ENCODE peak calls at places on chromosomes 1 and 21, in seven cellular contexts. Z, S, X, A, Q, I and D are unnamed samples.

GRCh38 chr1:73674945-73675561 is 522.9 kb downstream of the LRRIQ3 start:
- DNase-seq in A (peak; percentile 19), Z (no peak), Q (no peak), I (no peak), X (peak; percentile 25), S (peak; percentile 18), D (no peak)

GRCh38 chr1:53280486-53280885 is 42.2 kb upstream of the MAGOH start:
- DNase-seq in X (no peak), Z (no peak), Q (no peak), S (no peak), I (no peak), A (no peak), D (no peak)

GRCh38 chr1:73627723-73628122 is 570.3 kb downstream of the LRRIQ3 start:
- DNase-seq in A (peak; percentile 1), X (peak; percentile 22), Q (no peak), Z (no peak), S (no peak), I (no peak), D (no peak)

GRCh38 chr1:161091796-161092507 is 2.6 kb upstream of the NECTIN4 start:
- DNase-seq in Q (no peak), X (no peak), S (peak; percentile 96), Z (no peak), A (no peak), I (no peak), D (no peak)

GRCh38 chr1:47890779-47891178 is 106.4 kb downstream of the TRABD2B start:
- DNase-seq in S (no peak), X (no peak), Q (no peak), Z (no peak), A (no peak), I (no peak), D (no peak)

GRCh38 chr1:206591236-206591635 is 21.0 kb downstream of the EIF2D start:
- DNase-seq in Q (no peak), Z (no peak), S (no peak), I (no peak), X (no peak), A (no peak), D (no peak)

GRCh38 chr1:228830954-228831481 is 95.7 kb downstream of the RHOU start:
- DNase-seq in I (no peak), Q (no peak), Z (peak; percentile 65), S (peak; percentile 58), A (peak; percentile 74), X (no peak), D (no peak)

GRCh38 chr1:155186266-155186954 is 12.8 kb downstream of the TRIM46 start:
- DNase-seq in A (no peak), I (no peak), Z (no peak), S (no peak), Q (peak; percentile 52), X (no peak), D (no peak)

GRCh38 chr1:212557739-212558664 is 50.6 kb upstream of the ATF3 start:
- DNase-seq in Q (peak; percentile 77), S (peak; percentile 83), A (peak; percentile 29), X (peak; percentile 83), Z (peak; percentile 8), I (peak; percentile 21), D (peak; percentile 61)

GRCh38 chr1:162214202-162214601 is 144.7 kb downstream of the NOS1AP start:
- DNase-seq in Z (no peak), X (no peak), Q (no peak), A (no peak), S (no peak), I (no peak), D (no peak)

GRCh38 chr1:102239247-102239646 is 242.5 kb upstream of the OLFM3 start:
- DNase-seq in Z (no peak), I (no peak), Q (no peak), X (no peak), A (no peak), S (no peak), D (no peak)

GRCh38 chr1:56515898-56516538 is 63.3 kb downstream of the PLPP3 start:
- DNase-seq in S (peak; percentile 21), Z (no peak), I (no peak), Q (no peak), A (no peak), X (no peak), D (no peak)

GRCh38 chr1:115251340-115251748 is 86.7 kb downstream of the NGF start:
- DNase-seq in I (no peak), Q (no peak), X (no peak), Z (peak; percentile 82), S (no peak), A (peak; percentile 89), D (no peak)

GRCh38 chr1:116177861-116178260 is 66.7 kb downstream of the MAB21L3 start:
- DNase-seq in Z (no peak), X (no peak), S (no peak), A (no peak), Q (no peak), I (no peak), D (no peak)

GRCh38 chr1:117512728-117513321 is 93.0 kb upstream of the TENT5C start:
- DNase-seq in Z (peak; percentile 40), A (peak; percentile 42), X (no peak), Q (no peak), S (peak; percentile 68), I (peak; percentile 4), D (no peak)

GRCh38 chr1:181318022-181318857 is 165.1 kb upstream of the CACNA1E start:
- DNase-seq in I (peak; percentile 51), X (peak; percentile 51), A (no peak), Z (no peak), Q (peak; percentile 72), S (no peak), D (peak; percentile 41)

GRCh38 chr1:201213926-201214325 is 23.3 kb downstream of the IGFN1 start:
- DNase-seq in Q (no peak), X (no peak), I (no peak), Z (no peak), S (no peak), A (no peak), D (no peak)

GRCh38 chr1:37919277-37919676 is 27.6 kb downstream of the INPP5B start:
- DNase-seq in X (peak; percentile 68), Z (peak; percentile 41), I (no peak), S (peak; percentile 58), Q (no peak), A (peak; percentile 42), D (peak; percentile 45)

GRCh38 chr1:6033986-6034749 is 11.5 kb upstream of the KCNAB2 start:
- DNase-seq in S (peak; percentile 57), Z (peak; percentile 9), X (peak; percentile 66), I (no peak), Q (peak; percentile 95), A (peak; percentile 19), D (peak; percentile 87)

GRCh38 chr1:70134148-70134547 is 71.2 kb downstream of the LRRC40 start:
- DNase-seq in X (peak; percentile 39), A (peak; percentile 19), Q (no peak), Z (no peak), I (no peak), S (no peak), D (no peak)

GRCh38 chr1:244918422-244919319 is 54.3 kb upstream of the HNRNPU start:
- DNase-seq in X (peak; percentile 22), I (peak; percentile 21), Z (peak; percentile 12), Q (peak; percentile 59), S (peak; percentile 67), A (peak; percentile 36), D (no peak)

DNA sequence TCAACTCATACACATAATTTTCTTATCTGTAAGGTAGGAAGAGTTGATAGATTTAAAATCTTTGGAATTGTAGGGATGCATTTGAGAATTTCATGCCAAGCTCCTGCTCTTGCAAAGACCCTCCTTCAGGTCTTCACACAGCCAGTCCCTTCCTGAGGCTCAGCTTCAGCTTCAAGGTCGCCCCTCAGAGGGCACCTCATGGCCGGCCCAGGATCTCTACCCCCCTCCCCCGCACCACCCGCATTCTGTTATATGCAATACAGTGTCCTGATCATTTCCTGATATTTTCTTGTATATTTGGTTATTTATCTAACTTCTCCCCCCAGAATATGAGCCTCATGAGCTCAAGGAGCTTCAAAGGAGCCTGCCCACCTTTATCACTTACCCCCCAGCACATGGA is 47.0 kb upstream of the BACE2 start:
- DNase-seq in Q (no peak), X (no peak), A (no peak), I (no peak), S (no peak), Z (no peak), D (no peak)
- H4K8ac ChIP-seq in Q (no peak overlapping the region), X (no peak overlapping the region), A (no peak overlapping the region), I (no peak overlapping the region), S (no peak overlapping the region), Z (no peak overlapping the region), D (no peak overlapping the region)

GRCh38 chr1:33008051-33008914 is 28.4 kb downstream of the AK2 start:
- DNase-seq in A (peak; percentile 23), Q (no peak), I (no peak), Z (no peak), X (no peak), S (peak; percentile 95), D (no peak)
- H4K8ac ChIP-seq in A (no peak overlapping the region), Q (no peak overlapping the region), I (no peak overlapping the region), Z (no peak overlapping the region), X (no peak overlapping the region), S (peak overlapping the region; percentile 40), D (no peak overlapping the region)

DNA sequence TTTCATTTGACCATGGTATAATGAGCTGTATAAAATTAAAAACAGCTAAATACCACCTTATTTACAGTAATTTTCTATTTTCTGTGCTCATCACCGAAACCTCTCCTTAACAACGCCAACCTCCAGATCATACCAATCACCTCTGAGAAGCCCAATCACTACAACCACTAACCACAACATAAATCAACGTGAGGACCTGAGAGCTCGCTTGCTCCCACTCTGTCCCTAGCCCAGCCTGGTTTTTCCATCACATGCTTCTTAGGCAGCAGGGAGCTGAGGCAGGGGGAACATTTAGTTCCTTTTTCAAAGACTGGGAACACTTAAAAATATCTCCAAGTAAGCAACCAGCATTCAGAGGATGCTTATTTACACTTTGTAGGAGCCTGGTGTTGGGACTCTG is 56.2 kb upstream of the IRF2BP2 start:
- DNase-seq in X (no peak), S (peak; percentile 9), A (peak; percentile 55), I (no peak), Q (no peak), Z (no peak), D (no peak)
- H4K8ac ChIP-seq in X (no peak overlapping the region), S (no peak overlapping the region), A (no peak overlapping the region), I (no peak overlapping the region), Q (no peak overlapping the region), Z (no peak overlapping the region), D (no peak overlapping the region)

GRCh38 chr1:174999216-174999925 is 376 bp upstream of the CACYBP start:
- DNase-seq in X (peak; percentile 99), I (peak; percentile 98), Z (peak; percentile 99), A (peak; percentile 99), S (peak; percentile 100), Q (peak; percentile 92), D (peak; percentile 97)

GRCh38 chr1:174995121-174995520 is 4.6 kb upstream of the CACYBP start:
- DNase-seq in A (no peak), Q (no peak), Z (peak; percentile 16), I (no peak), S (no peak), X (no peak), D (no peak)

GRCh38 chr1:174996474-174996873 is 3.3 kb upstream of the CACYBP start:
- DNase-seq in Z (peak; percentile 49), X (no peak), S (peak; percentile 78), A (peak; percentile 30), I (no peak), Q (no peak), D (no peak)

GRCh38 chr1:174998569-174999215 is 1.1 kb upstream of the CACYBP start:
- DNase-seq in X (peak; percentile 75), Q (no peak), I (peak; percentile 59), Z (peak; percentile 36), S (peak; percentile 82), A (peak; percentile 64), D (peak; percentile 46)

DNA sequence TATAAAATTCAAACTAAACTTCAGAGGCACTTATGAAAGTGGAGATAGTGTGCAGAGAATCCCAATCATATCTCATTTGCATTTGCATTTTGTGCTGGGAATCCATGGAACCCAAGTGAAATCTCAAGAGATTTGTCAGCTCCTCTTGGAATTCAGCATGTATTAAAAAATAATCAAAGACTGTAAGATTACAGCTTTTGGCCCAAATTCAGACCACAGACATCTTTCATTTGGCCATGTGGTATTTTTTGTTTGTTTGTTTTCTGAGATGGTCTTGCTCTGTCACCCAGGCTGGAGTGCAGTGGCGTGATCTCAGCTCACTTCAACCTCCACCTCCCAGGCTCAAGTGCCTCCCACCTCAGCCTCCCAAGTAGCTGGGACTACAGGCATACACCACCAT is 3.8 kb upstream of the CACYBP start:
- DNase-seq in I (no peak), X (no peak), A (peak; percentile 26), Q (no peak), S (no peak), Z (peak; percentile 61), D (no peak)
- H4K8ac ChIP-seq in I (no peak overlapping the region), X (no peak overlapping the region), A (no peak overlapping the region), Q (no peak overlapping the region), S (no peak overlapping the region), Z (no peak overlapping the region), D (no peak overlapping the region)